ENCODE peak calls at places on chromosomes 12 and 14, in five cellular contexts. R, I, M, H and B are unnamed samples.

GRCh38 chr14:64549805-64550538 is at the start of gene PPP1R36:
- DNase-seq in H (peak; percentile 62), I (peak; percentile 25), R (no peak), M (peak; percentile 39), B (peak; percentile 29)

GRCh38 chr12:32568241-32568640 is 110.9 kb upstream of the DNM1L start:
- DNase-seq in H (no peak), M (no peak), R (peak; percentile 90), I (no peak), B (no peak)

GRCh38 chr12:5078423-5078822 is 34.7 kb downstream of the KCNA5 start:
- DNase-seq in I (no peak), M (no peak), H (peak; percentile 94), R (no peak), B (no peak)

GRCh38 chr12:67452119-67452805 is 183.1 kb downstream of the CAND1 start:
- DNase-seq in R (no peak), M (no peak), H (no peak), I (peak; percentile 77), B (no peak)

GRCh38 chr14:72856530-72857264 is 37.2 kb downstream of the DPF3 start:
- DNase-seq in R (no peak), H (peak; percentile 28), M (no peak), I (no peak), B (no peak)

GRCh38 chr12:26629864-26630263 is 203.1 kb downstream of the ITPR2 start:
- DNase-seq in M (no peak), R (peak; percentile 70), H (no peak), I (no peak), B (no peak)

GRCh38 chr14:61616524-61617185 is 78.7 kb upstream of the HIF1A start:
- DNase-seq in M (no peak), R (peak; percentile 89), I (no peak), H (no peak), B (no peak)

GRCh38 chr14:59882957-59883356 is 12.4 kb upstream of the RTN1 start:
- DNase-seq in R (no peak), M (no peak), H (no peak), I (no peak), B (no peak)

GRCh38 chr12:60335765-60336164 is 739.9 kb downstream of the SLC16A7 start:
- DNase-seq in R (peak; percentile 67), I (no peak), H (no peak), M (no peak), B (no peak)

GRCh38 chr14:92471919-92472318 is 41.7 kb upstream of the RIN3 start:
- DNase-seq in I (no peak), M (no peak), H (no peak), R (peak; percentile 93), B (no peak)

GRCh38 chr14:94975366-94975765 is 182.0 kb downstream of the DICER1 start:
- DNase-seq in I (no peak), R (no peak), M (no peak), H (no peak), B (no peak)

GRCh38 chr14:94476018-94476417 is at the start of gene SERPINA9:
- DNase-seq in I (no peak), H (no peak), M (no peak), R (no peak), B (no peak)

GRCh38 chr14:56189306-56189705 is 71.1 kb downstream of the PELI2 start:
- DNase-seq in I (no peak), M (no peak), R (peak; percentile 91), H (no peak), B (no peak)

GRCh38 chr12:93186131-93186530 is 191.6 kb upstream of the NUDT4 start:
- DNase-seq in M (no peak), R (peak; percentile 53), I (no peak), H (no peak), B (no peak)

GRCh38 chr12:52969828-52970569 is 21.1 kb downstream of the KRT18 start:
- DNase-seq in H (no peak), R (no peak), M (no peak), I (no peak), B (no peak)

GRCh38 chr14:39040529-39040928 is 62.5 kb downstream of the SEC23A start:
- DNase-seq in M (no peak), H (no peak), I (no peak), R (no peak), B (no peak)

GRCh38 chr12:5478081-5478706 is 46.3 kb downstream of the NTF3 start:
- DNase-seq in M (no peak), I (no peak), R (peak; percentile 44), H (no peak), B (no peak)

GRCh38 chr14:100058777-100059432 is 6.3 kb upstream of the EVL start:
- DNase-seq in I (no peak), M (no peak), R (no peak), H (no peak), B (no peak)

GRCh38 chr12:53699673-53700015 is 23.8 kb upstream of the ATP5MC2 start:
- DNase-seq in H (no peak), M (no peak), I (no peak), R (no peak), B (no peak)

GRCh38 chr12:44972746-44973421 is 78.0 kb downstream of the DBX2 start:
- DNase-seq in R (no peak), I (no peak), H (peak; percentile 39), M (no peak), B (no peak)

GRCh38 chr14:68238956-68239355 is 419.4 kb downstream of the RAD51B start:
- DNase-seq in H (no peak), R (no peak), I (no peak), M (no peak), B (no peak)

GRCh38 chr14:100294213-100294962 is 11.9 kb downstream of the SLC25A29 start:
- DNase-seq in I (peak; percentile 76), H (no peak), M (no peak), R (no peak), B (no peak)

GRCh38 chr14:101410126-101410525 is 151.2 kb upstream of the DIO3 start:
- DNase-seq in R (no peak), M (no peak), I (no peak), H (no peak), B (no peak)

GRCh38 chr14:66111891-66112290 is 374.3 kb upstream of the CCDC196 start:
- DNase-seq in H (no peak), I (no peak), R (no peak), M (no peak), B (no peak)

GRCh38 chr14:36676236-36676635 is 14.6 kb downstream of the PAX9 start:
- DNase-seq in I (no peak), M (no peak), H (no peak), R (no peak), B (peak; percentile 83)

GRCh38 chr14:61477845-61478438 is 156.6 kb downstream of the PRKCH start:
- DNase-seq in I (peak; percentile 59), M (no peak), R (peak; percentile 60), H (no peak), B (no peak)

GRCh38 chr14:96838449-96838848 is 41.3 kb downstream of the VRK1 start:
- DNase-seq in M (no peak), I (no peak), R (no peak), H (no peak), B (no peak)

GRCh38 chr14:85313801-85314207 is 216.1 kb upstream of the FLRT2 start:
- DNase-seq in M (no peak), I (no peak), R (peak; percentile 57), H (no peak), B (peak; percentile 32)

GRCh38 chr12:128661216-128661550 is 162.6 kb downstream of the SLC15A4 start:
- DNase-seq in M (no peak), R (no peak), I (no peak), H (no peak), B (no peak)

GRCh38 chr12:99200711-99201384 is 446.7 kb upstream of the GARIN6 start:
- DNase-seq in I (no peak), H (no peak), M (no peak), R (no peak), B (no peak)

GRCh38 chr12:53326460-53327185 is 5.2 kb upstream of the AAAS start:
- DNase-seq in M (no peak), I (no peak), H (no peak), R (no peak), B (no peak)

GRCh38 chr12:93706387-93706786 is 29.2 kb downstream of the CRADD start:
- DNase-seq in I (no peak), M (no peak), R (no peak), H (no peak), B (no peak)

GRCh38 chr12:53530920-53531319 is 23.6 kb upstream of the NPFF start:
- DNase-seq in H (no peak), I (no peak), R (peak; percentile 76), M (no peak), B (no peak)

GRCh38 chr14:103862393-103862782 is 15.0 kb upstream of the PPP1R13B start:
- DNase-seq in H (no peak), I (no peak), M (no peak), R (no peak), B (no peak)

GRCh38 chr12:43347026-43347425 is 205.0 kb downstream of the ADAMTS20 start:
- DNase-seq in H (no peak), M (no peak), I (no peak), R (no peak), B (no peak)

GRCh38 chr12:104083769-104084475 is 19.6 kb downstream of the HCFC2 start:
- DNase-seq in M (no peak), I (peak; percentile 30), R (no peak), H (no peak), B (no peak)
- H3K36me3 ChIP-seq in M (peaks cover 40% of the 10 kb centered on the region), I (peaks cover under 1% of the 10 kb centered on the region), R (peaks cover 32% of the 10 kb centered on the region), H (peaks cover 23% of the 10 kb centered on the region), B (peaks cover 14% of the 10 kb centered on the region)

GRCh38 chr12:76047742-76048141 is 16.2 kb upstream of the PHLDA1 start:
- DNase-seq in M (no peak), H (no peak), R (no peak), I (no peak), B (no peak)

GRCh38 chr12:76043377-76043776 is 11.8 kb upstream of the PHLDA1 start:
- DNase-seq in R (no peak), H (no peak), I (no peak), M (no peak), B (no peak)

GRCh38 chr12:76042147-76042546 is 10.6 kb upstream of the PHLDA1 start:
- DNase-seq in R (peak; percentile 40), I (no peak), M (no peak), H (no peak), B (no peak)

GRCh38 chr12:76049575-76050251 is 18.1 kb upstream of the PHLDA1 start:
- DNase-seq in M (no peak), I (no peak), R (no peak), H (no peak), B (no peak)

DNA sequence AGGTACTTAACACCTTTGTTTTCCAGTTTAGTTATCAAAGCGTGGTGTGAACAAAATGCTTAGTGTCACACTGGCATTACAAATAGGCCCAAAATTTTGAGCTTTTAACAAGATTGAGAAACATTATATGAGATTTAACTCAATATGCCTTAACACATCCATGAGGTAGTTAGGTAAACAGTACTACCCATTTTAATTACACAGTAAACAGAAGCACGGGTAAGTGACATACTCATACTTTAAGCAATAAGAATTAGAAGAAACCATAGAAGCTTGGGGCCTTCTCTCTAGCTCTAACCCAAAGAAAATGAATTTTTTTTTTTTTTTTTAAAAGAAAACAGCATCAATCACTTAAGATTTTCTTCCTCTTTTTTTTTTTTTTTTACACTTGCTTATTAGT is 15.5 kb upstream of the PHLDA1 start:
- DNase-seq in M (no peak), I (no peak), H (no peak), R (no peak), B (no peak)
- H3K36me3 ChIP-seq in M (peaks cover 5% of the 10 kb centered on the region), I (peaks cover 4% of the 10 kb centered on the region), H (peaks cover 58% of the 10 kb centered on the region), R (peaks cover 20% of the 10 kb centered on the region), B (peaks cover 59% of the 10 kb centered on the region)

GRCh38 chr12:11273449-11273848 is 3.9 kb upstream of the PRB3 start:
- DNase-seq in M (no peak), R (no peak), H (peak; percentile 31), I (no peak), B (no peak)
- H3K36me3 ChIP-seq in M (no peaks in the 10 kb centered on the region), R (no peaks in the 10 kb centered on the region), H (no peaks in the 10 kb centered on the region), I (no peaks in the 10 kb centered on the region), B (no peaks in the 10 kb centered on the region)

GRCh38 chr12:120167529-120168095 is 26.9 kb downstream of the GCN1 start:
- DNase-seq in M (no peak), H (no peak), I (peak; percentile 40), R (no peak), B (no peak)
- H3K36me3 ChIP-seq in M (peaks cover 57% of the 10 kb centered on the region), H (peaks cover 48% of the 10 kb centered on the region), I (peaks cover 37% of the 10 kb centered on the region), R (peaks cover 56% of the 10 kb centered on the region), B (peaks cover 77% of the 10 kb centered on the region)